ENCODE peak calls at places on chromosomes 11 and 22, in ten cellular contexts. C is osteoblast, N is neural progenitor cell, A is MM.1S, W is PC-3, Z is HFFc6, Y is IMR-90, G is cardiac fibroblast, K is GM06990, B is brain microvascular endothelial cell. X is an unnamed sample.

GRCh38 chr11:12377824-12378593 is 638 bp downstream of the PARVA start:
- DNase-seq in Y (peak), G (peak), A (no peak), W (peak), K (no peak), B (peak), N (peak), C (peak), Z (peak), X (no peak)

GRCh38 chr11:20075627-20076026 is 84.6 kb downstream of the DBX1 start:
- DNase-seq in N (no peak), G (no peak), K (no peak), B (no peak), W (no peak), A (no peak), C (no peak), Z (no peak), Y (no peak), X (no peak)

GRCh38 chr11:6319001-6319878 is 1.1 kb downstream of the CAVIN3 start:
- DNase-seq in Z (no peak), G (peak), B (peak), Y (peak), K (peak), N (peak), W (no peak), C (peak), A (no peak), X (no peak)

GRCh38 chr11:35747638-35748037 is 85.1 kb downstream of the TRIM44 start:
- DNase-seq in K (no peak), Y (no peak), B (no peak), Z (no peak), G (no peak), W (no peak), A (no peak), C (no peak), N (peak), X (no peak)

GRCh38 chr11:72235351-72236057 is 8.5 kb downstream of the PHOX2A start:
- DNase-seq in G (no peak), K (no peak), B (no peak), C (peak), Y (no peak), A (no peak), Z (no peak), W (no peak), N (no peak), X (no peak)

GRCh38 chr22:29071261-29072045 is 1.4 kb upstream of the KREMEN1 start:
- DNase-seq in A (peak), C (peak), Y (peak), Z (no peak), W (peak), N (peak), K (peak), B (no peak), G (peak), X (no peak)

GRCh38 chr11:121936375-121936774 is 179.6 kb downstream of the BLID start:
- DNase-seq in N (no peak), Y (peak), Z (peak), B (no peak), G (peak), W (peak), K (no peak), C (no peak), A (no peak), X (no peak)

GRCh38 chr11:44067266-44067665 is 1.2 kb downstream of the ACCS start:
- DNase-seq in C (no peak), N (no peak), B (no peak), A (no peak), G (no peak), W (no peak), K (no peak), Z (no peak), Y (no peak), X (no peak)

GRCh38 chr11:132448334-132448995 is 1078.0 kb downstream of the NTM start:
- DNase-seq in K (no peak), G (peak), N (no peak), Y (no peak), B (peak), A (no peak), W (no peak), C (peak), Z (peak), X (no peak)

GRCh38 chr11:1553808-1554594 is 18.1 kb downstream of the DUSP8 start:
- DNase-seq in G (no peak), C (no peak), A (no peak), B (no peak), W (peak), Y (no peak), Z (no peak), N (no peak), K (no peak), X (no peak)

GRCh38 chr11:111846063-111846462 is 25.3 kb downstream of the ALG9 start:
- DNase-seq in Z (peak), A (no peak), C (peak), Y (peak), G (peak), N (no peak), K (no peak), W (peak), B (peak), X (no peak)

GRCh38 chr11:17171342-17171741 is 36.4 kb downstream of the PIK3C2A start:
- DNase-seq in A (no peak), B (no peak), Y (peak), G (peak), K (no peak), W (no peak), Z (peak), N (no peak), C (no peak), X (no peak)

GRCh38 chr11:122189259-122189658 is 73.2 kb upstream of the BLID start:
- DNase-seq in N (no peak), K (no peak), G (peak), Z (peak), C (no peak), B (peak), A (no peak), W (peak), Y (peak), X (no peak)

GRCh38 chr22:16957781-16958180 is 50.2 kb downstream of the GAB4 start:
- DNase-seq in Z (no peak), C (peak), B (no peak), K (no peak), W (no peak), N (no peak), A (no peak), Y (no peak), G (no peak), X (peak)

GRCh38 chr22:19368876-19369275 is 62.7 kb downstream of the HIRA start:
- DNase-seq in W (no peak), G (no peak), N (no peak), C (no peak), Y (no peak), Z (no peak), K (no peak), B (no peak), A (no peak), X (no peak)

GRCh38 chr22:41589260-41589600 is 410 bp downstream of the PMM1 start:
- DNase-seq in W (no peak), G (peak), C (peak), A (peak), Z (no peak), B (no peak), Y (no peak), N (peak), K (no peak), X (no peak)

GRCh38 chr11:119789766-119790407 is 60.9 kb upstream of the NECTIN1 start:
- DNase-seq in Z (no peak), A (no peak), W (no peak), Y (no peak), B (no peak), C (no peak), N (no peak), K (no peak), G (no peak), X (peak)

GRCh38 chr11:66015936-66016792 is 4.4 kb downstream of the CST6 start:
- DNase-seq in C (peak), B (no peak), A (no peak), K (no peak), N (no peak), Y (no peak), G (no peak), W (no peak), Z (no peak), X (no peak)

GRCh38 chr11:47616726-47617416 is 22.7 kb upstream of the C1QTNF4 start:
- DNase-seq in N (peak), Y (peak), C (no peak), W (peak), Z (peak), B (peak), G (peak), A (peak), K (no peak), X (no peak)

GRCh38 chr11:83566948-83567347 is 280.8 kb upstream of the CCDC90B start:
- DNase-seq in Z (peak), W (peak), B (peak), G (peak), C (peak), A (no peak), K (no peak), N (no peak), Y (peak), X (no peak)

GRCh38 chr11:58741127-58741526 is 9.4 kb upstream of the GLYAT start:
- DNase-seq in K (no peak), N (no peak), G (no peak), B (no peak), Z (no peak), C (no peak), W (no peak), A (no peak), Y (no peak), X (no peak)

GRCh38 chr11:126870021-126870420 is 130.5 kb downstream of the KIRREL3 start:
- DNase-seq in Z (no peak), K (no peak), N (no peak), G (no peak), A (no peak), B (no peak), W (no peak), C (no peak), Y (no peak), X (no peak)

GRCh38 chr11:109222730-109223129 is 199.3 kb upstream of the C11orf87 start:
- DNase-seq in C (no peak), K (no peak), N (no peak), A (no peak), G (no peak), Z (no peak), W (no peak), Y (no peak), B (no peak), X (no peak)

GRCh38 chr11:7575841-7576451 is 62.1 kb downstream of the PPFIBP2 start:
- DNase-seq in Z (no peak), K (peak), N (no peak), Y (no peak), A (peak), G (no peak), B (no peak), W (peak), C (no peak), X (no peak)

GRCh38 chr11:120547871-120548681 is 36.5 kb downstream of the GRIK4 start:
- DNase-seq in B (peak), C (peak), G (peak), W (peak), N (peak), A (no peak), K (no peak), Y (peak), Z (peak), X (peak)

GRCh38 chr11:113554531-113554930 is 79.3 kb upstream of the DRD2 start:
- DNase-seq in C (no peak), Z (no peak), K (no peak), N (no peak), A (no peak), B (no peak), W (no peak), Y (no peak), G (no peak), X (no peak)

GRCh38 chr11:128302425-128303186 is 284.8 kb downstream of the ETS1 start:
- DNase-seq in C (no peak), B (no peak), Z (no peak), G (no peak), W (no peak), N (no peak), K (peak), A (peak), Y (no peak), X (no peak)

GRCh38 chr11:18617688-18618340 is 16.3 kb downstream of the SPTY2D1 start:
- DNase-seq in G (peak), Z (no peak), Y (peak), A (peak), W (no peak), C (no peak), N (no peak), B (peak), K (no peak), X (no peak)

GRCh38 chr11:85590848-85591483 is 36.2 kb downstream of the DLG2 start:
- DNase-seq in G (peak), W (peak), C (peak), Y (peak), K (no peak), N (peak), A (peak), B (peak), Z (peak), X (no peak)

GRCh38 chr11:13126430-13126829 is 117.3 kb downstream of the RASSF10 start:
- DNase-seq in N (no peak), G (peak), K (no peak), Z (no peak), A (no peak), B (peak), W (peak), Y (peak), C (peak), X (no peak)

GRCh38 chr11:2807276-2807681 is 78.3 kb downstream of the CDKN1C start:
- DNase-seq in Z (no peak), W (peak), Y (no peak), B (no peak), A (no peak), C (peak), G (no peak), N (no peak), K (no peak), X (peak)

GRCh38 chr11:57476223-57476882 is 16.0 kb downstream of the RTN4RL2 start:
- DNase-seq in Z (no peak), A (peak), W (peak), B (no peak), Y (no peak), G (no peak), C (peak), N (peak), K (peak), X (no peak)

GRCh38 chr11:69700278-69701140 is 3.3 kb downstream of the FGF19 start:
- DNase-seq in G (peak), A (no peak), B (peak), Z (peak), Y (peak), W (peak), K (no peak), N (peak), C (peak), X (no peak)

GRCh38 chr11:33064033-33064825 is 24.9 kb downstream of the TCP11L1 start:
- DNase-seq in Z (no peak), G (peak), A (no peak), B (no peak), K (peak), N (no peak), W (no peak), Y (no peak), C (peak), X (no peak)

GRCh38 chr11:33067294-33067693 is 27.9 kb downstream of the TCP11L1 start:
- DNase-seq in G (no peak), N (no peak), K (no peak), C (no peak), Y (no peak), W (peak), Z (no peak), B (no peak), A (no peak), X (no peak)

GRCh38 chr11:33063326-33063775 is 24.0 kb downstream of the TCP11L1 start:
- DNase-seq in B (peak), C (no peak), W (no peak), Y (peak), Z (peak), N (no peak), G (peak), A (no peak), K (peak), X (no peak)

GRCh38 chr11:33068611-33069340 is 29.4 kb downstream of the TCP11L1 start:
- DNase-seq in N (no peak), K (no peak), W (no peak), Y (no peak), A (no peak), G (no peak), Z (no peak), B (no peak), C (no peak), X (no peak)

GRCh38 chr11:33065445-33066178 is 26.2 kb downstream of the TCP11L1 start:
- DNase-seq in C (peak), Z (peak), W (peak), G (peak), K (peak), A (peak), N (peak), B (peak), Y (peak), X (no peak)
- TF ChIP-seq CTCF in C (peak), Z (peak), W (peak), G (peak), K (peak), A (peak), N (peak), B (peak), Y (peak), X (peak)

DNA sequence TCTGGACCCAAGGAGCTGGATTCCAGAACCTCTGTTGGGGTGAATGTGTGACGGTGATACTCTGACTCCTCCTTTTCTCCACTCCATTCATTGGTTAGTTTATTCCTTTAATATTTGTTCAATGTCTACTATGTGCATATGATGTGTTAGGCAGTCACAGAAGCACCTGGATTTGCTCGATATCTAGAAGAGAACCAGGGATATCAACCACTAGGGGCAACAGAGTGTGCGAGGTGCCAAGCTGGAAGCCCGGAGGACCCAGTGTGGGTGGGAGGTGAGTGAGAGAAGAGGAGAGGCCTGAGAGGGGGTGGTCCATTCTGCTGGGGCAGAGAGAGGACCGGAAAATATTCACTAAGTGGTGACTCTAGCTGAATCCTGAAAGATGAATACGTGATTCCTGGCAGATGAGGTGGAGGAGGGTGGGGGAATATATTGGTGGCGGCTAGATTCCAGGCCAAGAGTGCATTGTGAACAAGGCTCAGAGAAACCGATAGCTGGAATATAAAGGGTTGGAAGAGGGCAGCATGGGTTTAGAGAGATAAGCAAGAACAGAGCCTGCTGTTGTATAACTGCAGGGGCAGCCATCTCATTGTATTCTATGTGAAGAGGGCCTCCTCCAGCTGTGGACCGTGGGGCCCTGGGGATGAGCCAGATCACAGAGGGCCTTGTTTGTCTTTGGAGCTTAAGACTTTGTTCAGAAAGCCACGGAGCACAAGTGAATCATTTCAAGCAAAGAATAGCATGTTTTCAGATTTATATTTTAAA is 6.9 kb upstream of the TIMP3 start:
- DNase-seq in W (no peak), Z (no peak), N (no peak), G (no peak), B (no peak), K (no peak), A (no peak), Y (peak), C (peak), X (no peak)
- TF ChIP-seq CTCF in W (no peak), Z (peak), N (peak), G (no peak), B (peak), K (no peak), A (peak), Y (no peak), C (peak), X (peak)

GRCh38 chr22:34414467-34415440 is 494.5 kb upstream of the LARGE1 start:
- DNase-seq in G (peak), Z (no peak), Y (no peak), W (peak), A (peak), C (no peak), K (peak), B (no peak), N (peak), X (no peak)
- TF ChIP-seq CTCF in G (peak), Z (peak), Y (no peak), W (peak), A (peak), C (peak), K (peak), B (peak), N (peak), X (peak)

GRCh38 chr11:61695917-61696316 is 15.7 kb downstream of the DAGLA start:
- DNase-seq in C (peak), B (peak), G (peak), W (peak), Z (peak), K (peak), A (no peak), Y (peak), N (no peak), X (no peak)
- TF ChIP-seq CTCF in C (peak), B (peak), G (no peak), W (peak), Z (peak), K (no peak), A (no peak), Y (peak), N (no peak), X (peak)

GRCh38 chr11:8932564-8933180 is at the start of gene C11orf16:
- DNase-seq in Z (no peak), A (no peak), K (no peak), Y (no peak), N (no peak), B (no peak), W (no peak), C (no peak), G (no peak), X (no peak)
- TF ChIP-seq CTCF in Z (no peak), A (no peak), K (no peak), Y (no peak), N (no peak), B (no peak), W (no peak), C (no peak), G (no peak), X (no peak)

DNA sequence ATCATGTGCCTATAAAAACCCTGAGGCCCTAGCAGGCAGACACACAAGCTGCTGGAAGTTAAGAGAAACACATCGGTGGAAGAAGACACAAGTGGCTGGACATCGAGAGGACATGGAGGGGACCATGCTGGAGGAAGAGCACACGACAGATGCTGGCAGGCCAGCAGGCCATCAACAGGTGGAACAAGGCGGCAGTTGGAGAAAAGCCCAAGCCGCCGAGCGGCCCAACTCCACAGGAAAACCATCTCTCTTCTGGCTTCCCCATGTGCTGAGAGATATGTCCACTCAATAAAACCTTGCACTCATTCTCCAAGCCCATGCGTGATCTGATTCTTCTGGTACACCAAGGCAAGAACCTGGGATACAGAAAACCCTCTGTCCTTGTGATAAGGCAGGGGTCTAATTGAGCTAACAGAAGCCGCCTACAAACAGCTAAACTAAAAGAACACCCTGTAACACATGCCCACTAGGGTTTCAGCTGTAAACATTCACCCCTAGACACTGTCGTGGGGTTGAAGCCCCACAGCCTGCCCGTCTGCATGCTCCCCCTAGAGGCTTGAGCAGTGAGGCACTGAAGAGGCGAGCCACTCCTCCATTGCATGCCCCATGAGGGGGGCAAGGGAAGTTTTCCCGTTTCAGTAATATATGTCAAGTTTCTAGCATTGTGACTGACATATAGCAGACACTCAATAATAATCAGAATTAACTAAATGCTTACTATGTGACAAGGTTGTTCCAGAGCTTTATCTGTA is 39.0 kb upstream of the MMP20 start:
- DNase-seq in Y (no peak), G (peak), Z (no peak), K (no peak), C (no peak), W (peak), N (peak), B (no peak), A (no peak), X (no peak)
- TF ChIP-seq CTCF in Y (peak), G (peak), Z (peak), K (peak), C (peak), W (peak), N (peak), B (peak), A (peak), X (peak)